ENCODE peak calls at places on chromosomes 11 and 22, in ten cellular contexts. T, R, K, D, U, Z, E, Y, L and H are unnamed samples. For H3K27me3 and H3K9me3, the result is how much of the 10 kb centered on the place peaks cover.

GRCh38 chr11:36088234-36088975 is 144.5 kb downstream of the LDLRAD3 start:
- DNase-seq in T (no peak), R (no peak), K (no peak), D (peak), U (no peak), Z (no peak), E (no peak), Y (no peak), L (no peak), H (no peak)

GRCh38 chr11:111833524-111833923 is 37.9 kb downstream of the ALG9 start:
- DNase-seq in T (no peak), R (no peak), K (no peak), D (peak), U (no peak), Z (no peak), E (no peak), Y (no peak), L (no peak), H (peak)

GRCh38 chr22:25021409-25021808 is 68.9 kb downstream of the KIAA1671 start:
- DNase-seq in T (no peak), R (no peak), K (no peak), D (no peak), U (no peak), Z (no peak), E (no peak), Y (no peak), L (no peak), H (no peak)

GRCh38 chr22:39276461-39277134 is 31.8 kb upstream of the PDGFB start:
- DNase-seq in T (no peak), R (no peak), K (no peak), D (no peak), U (no peak), Z (no peak), E (no peak), Y (no peak), L (no peak), H (no peak)

GRCh38 chr22:33557836-33558235 is 362.4 kb downstream of the LARGE1 start:
- DNase-seq in T (no peak), R (no peak), K (no peak), D (no peak), U (no peak), Z (no peak), E (no peak), Y (no peak), L (no peak), H (no peak)

GRCh38 chr11:68870470-68870869 is 28.8 kb upstream of the CPT1A start:
- DNase-seq in T (no peak), R (no peak), K (no peak), D (peak), U (no peak), Z (no peak), E (no peak), Y (no peak), L (no peak), H (no peak)

GRCh38 chr22:17774206-17774927 is at the start of gene BID:
- DNase-seq in T (peak), R (no peak), K (peak), D (peak), U (no peak), Z (peak), E (peak), Y (peak), L (peak), H (peak)

GRCh38 chr11:97732011-97732632 is 1288.6 kb upstream of the CNTN5 start:
- DNase-seq in T (no peak), R (no peak), K (no peak), D (no peak), U (no peak), Z (no peak), E (no peak), Y (no peak), L (no peak), H (no peak)

GRCh38 chr11:134449713-134450112 is 37.7 kb upstream of the B3GAT1 start:
- DNase-seq in T (no peak), R (peak), K (no peak), D (no peak), U (no peak), Z (no peak), E (no peak), Y (peak), L (no peak), H (peak)

GRCh38 chr11:13290221-13290980 is 12.8 kb downstream of the BMAL1 start:
- DNase-seq in T (no peak), R (no peak), K (no peak), D (no peak), U (no peak), Z (no peak), E (no peak), Y (no peak), L (no peak), H (no peak)

GRCh38 chr11:112756166-112756565 is 205.1 kb upstream of the NCAM1 start:
- DNase-seq in T (no peak), R (no peak), K (peak), D (no peak), U (no peak), Z (no peak), E (no peak), Y (no peak), L (no peak), H (no peak)

GRCh38 chr22:50403701-50404101 is 60.6 kb downstream of the PPP6R2 start:
- DNase-seq in T (peak), R (no peak), K (no peak), D (no peak), U (no peak), Z (no peak), E (peak), Y (no peak), L (peak), H (no peak)

GRCh38 chr22:27714076-27714475 is 87.5 kb downstream of the MN1 start:
- DNase-seq in T (no peak), R (no peak), K (no peak), D (no peak), U (no peak), Z (no peak), E (no peak), Y (no peak), L (no peak), H (no peak)

GRCh38 chr11:64632237-64632636 is 41.2 kb downstream of the SLC22A12 start:
- DNase-seq in T (no peak), R (no peak), K (no peak), D (no peak), U (no peak), Z (no peak), E (no peak), Y (no peak), L (no peak), H (no peak)

GRCh38 chr11:116693206-116694016 is 79.4 kb downstream of the BUD13 start:
- DNase-seq in T (no peak), R (no peak), K (peak), D (no peak), U (no peak), Z (no peak), E (no peak), Y (peak), L (peak), H (no peak)

GRCh38 chr22:33717694-33718396 is 202.4 kb downstream of the LARGE1 start:
- DNase-seq in T (no peak), R (no peak), K (no peak), D (no peak), U (no peak), Z (no peak), E (peak), Y (no peak), L (no peak), H (no peak)

GRCh38 chr22:37222440-37222971 is 10.2 kb upstream of the SSTR3 start:
- DNase-seq in T (no peak), R (no peak), K (no peak), D (no peak), U (no peak), Z (peak), E (no peak), Y (no peak), L (no peak), H (no peak)

GRCh38 chr11:27392715-27393114 is 29.7 kb upstream of the CCDC34 start:
- DNase-seq in T (no peak), R (no peak), K (no peak), D (peak), U (peak), Z (no peak), E (no peak), Y (no peak), L (no peak), H (no peak)

GRCh38 chr22:29879738-29880137 is 3.2 kb upstream of the MTMR3 start:
- DNase-seq in T (no peak), R (peak), K (no peak), D (peak), U (no peak), Z (no peak), E (no peak), Y (no peak), L (no peak), H (no peak)

GRCh38 chr22:17994424-17995108 is 29.8 kb downstream of the MICAL3 start:
- DNase-seq in T (no peak), R (no peak), K (no peak), D (no peak), U (no peak), Z (no peak), E (no peak), Y (no peak), L (no peak), H (no peak)

GRCh38 chr11:47726878-47727514 is 11.8 kb upstream of the AGBL2 start:
- DNase-seq in T (no peak), R (no peak), K (no peak), D (no peak), U (no peak), Z (no peak), E (no peak), Y (no peak), L (no peak), H (no peak)

GRCh38 chr22:20524004-20524481 is 16.6 kb downstream of the MED15 start:
- DNase-seq in T (no peak), R (no peak), K (no peak), D (no peak), U (no peak), Z (peak), E (no peak), Y (no peak), L (no peak), H (no peak)

GRCh38 chr11:68649851-68650555 is 34.3 kb upstream of the GAL start:
- DNase-seq in T (no peak), R (no peak), K (peak), D (no peak), U (no peak), Z (no peak), E (no peak), Y (no peak), L (no peak), H (peak)

GRCh38 chr22:31089101-31090100 is 8.3 kb downstream of the SMTN start:
- DNase-seq in T (peak), R (no peak), K (peak), D (peak), U (no peak), Z (peak), E (peak), Y (peak), L (peak), H (peak)

GRCh38 chr11:36191941-36192340 is 97.3 kb downstream of the COMMD9 start:
- DNase-seq in T (no peak), R (no peak), K (no peak), D (no peak), U (no peak), Z (no peak), E (no peak), Y (no peak), L (no peak), H (no peak)

GRCh38 chr11:128894296-128894681 is 3.1 kb downstream of the KCNJ5 start:
- DNase-seq in T (no peak), R (no peak), K (no peak), D (no peak), U (no peak), Z (no peak), E (no peak), Y (no peak), L (no peak), H (no peak)

GRCh38 chr11:110076388-110076965 is 16.7 kb upstream of the ZC3H12C start:
- DNase-seq in T (no peak), R (no peak), K (no peak), D (peak), U (no peak), Z (no peak), E (no peak), Y (peak), L (no peak), H (no peak)

GRCh38 chr11:9716275-9717039 is 52.6 kb downstream of the SWAP70 start:
- DNase-seq in T (no peak), R (no peak), K (no peak), D (peak), U (no peak), Z (no peak), E (peak), Y (no peak), L (peak), H (no peak)

GRCh38 chr11:35487532-35488078 is 37.8 kb downstream of the PAMR1 start:
- DNase-seq in T (no peak), R (peak), K (no peak), D (peak), U (peak), Z (no peak), E (peak), Y (no peak), L (peak), H (peak)

DNA sequence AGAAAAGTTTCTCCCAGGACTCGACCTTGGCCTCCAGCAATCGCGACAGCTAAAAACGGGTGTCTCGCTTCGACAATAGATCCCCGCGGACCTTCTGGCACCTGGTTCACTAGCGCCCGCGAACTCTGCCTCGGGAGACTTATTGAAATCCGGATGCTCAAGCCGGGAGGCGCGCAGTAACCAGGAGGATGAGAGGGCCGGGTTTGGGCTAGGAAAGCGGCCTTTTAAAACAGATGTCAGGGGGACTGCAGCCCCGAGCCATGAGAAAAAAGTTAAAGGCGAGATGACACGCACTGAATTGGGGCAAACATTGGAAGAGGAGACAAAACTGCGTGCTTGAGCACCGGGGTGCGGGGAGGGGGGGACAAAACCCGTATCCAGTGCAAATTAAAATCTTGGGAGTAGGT is 637 bp upstream of the ZBTB16 start:
- DNase-seq in T (peak), R (no peak), K (no peak), D (peak), U (no peak), Z (no peak), E (no peak), Y (no peak), L (no peak), H (no peak)
- H3K27me3 ChIP-seq in T (under half), R (under half), K (under half), D (under half), U (under half), Z (under half), E (under half), Y (under half), L (under half), H (half or more)

GRCh38 chr11:41799747-41800146 is 340.3 kb upstream of the LRRC4C start:
- DNase-seq in T (no peak), R (no peak), K (no peak), D (no peak), U (no peak), Z (no peak), E (no peak), Y (no peak), L (no peak), H (no peak)
- H3K9me3 ChIP-seq in T (under half), R (under half), K (under half), D (under half), U (under half), Z (under half), E (under half), Y (under half), L (under half), H (under half)

GRCh38 chr22:45001653-45002052 is 8.2 kb downstream of the PHF21B start:
- DNase-seq in T (no peak), R (no peak), K (no peak), D (no peak), U (no peak), Z (no peak), E (no peak), Y (no peak), L (no peak), H (no peak)
- H3K27me3 ChIP-seq in T (under half), R (under half), K (under half), D (under half), U (under half), Z (under half), E (under half), Y (under half), L (under half), H (under half)

GRCh38 chr11:99316761-99317475 is 296.2 kb downstream of the CNTN5 start:
- DNase-seq in T (peak), R (no peak), K (peak), D (peak), U (no peak), Z (no peak), E (peak), Y (no peak), L (peak), H (no peak)

DNA sequence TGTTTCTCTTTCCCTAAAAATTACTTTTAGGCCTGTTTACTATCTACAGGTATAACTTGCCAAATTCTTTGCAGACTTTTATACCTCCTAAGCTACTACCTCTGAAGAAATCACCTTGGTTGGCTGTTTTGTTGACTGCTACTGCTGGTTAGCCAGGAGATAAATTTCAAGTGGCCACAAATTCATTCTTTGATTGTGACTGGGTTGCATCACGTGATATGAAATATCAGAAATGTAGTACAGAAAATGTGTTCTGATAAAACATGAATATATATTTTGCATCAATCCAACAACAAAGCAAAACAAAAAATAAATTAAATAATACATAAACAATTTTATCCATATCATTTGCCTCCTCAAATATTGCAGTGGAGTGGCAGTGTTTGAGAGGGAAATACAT is 291.1 kb downstream of the CNTN5 start:
- DNase-seq in T (no peak), R (no peak), K (no peak), D (no peak), U (no peak), Z (no peak), E (no peak), Y (no peak), L (no peak), H (no peak)
- H3K9me3 ChIP-seq in T (under half), R (under half), K (under half), D (under half), U (under half), Z (under half), E (under half), Y (under half), L (under half), H (under half)

GRCh38 chr22:42326301-42326700 is 55.8 kb upstream of the TCF20 start:
- DNase-seq in T (no peak), R (no peak), K (no peak), D (no peak), U (no peak), Z (no peak), E (no peak), Y (no peak), L (no peak), H (no peak)
- H3K27me3 ChIP-seq in T (under half), R (under half), K (under half), D (under half), U (under half), Z (under half), E (under half), Y (under half), L (under half), H (under half)

GRCh38 chr22:49015993-49016908 is 811.4 kb downstream of the BRD1 start:
- DNase-seq in T (peak), R (no peak), K (no peak), D (no peak), U (no peak), Z (no peak), E (no peak), Y (no peak), L (no peak), H (no peak)

GRCh38 chr22:49016909-49017768 is 810.5 kb downstream of the BRD1 start:
- DNase-seq in T (peak), R (no peak), K (no peak), D (no peak), U (no peak), Z (no peak), E (no peak), Y (peak), L (no peak), H (peak)

GRCh38 chr22:49019737-49020136 is 807.9 kb downstream of the BRD1 start:
- DNase-seq in T (no peak), R (no peak), K (no peak), D (no peak), U (no peak), Z (no peak), E (no peak), Y (peak), L (no peak), H (peak)

GRCh38 chr22:49018601-49019000 is 809.1 kb downstream of the BRD1 start:
- DNase-seq in T (no peak), R (no peak), K (peak), D (no peak), U (no peak), Z (no peak), E (no peak), Y (peak), L (no peak), H (no peak)

GRCh38 chr22:49017769-49018330 is 809.8 kb downstream of the BRD1 start:
- DNase-seq in T (no peak), R (no peak), K (no peak), D (no peak), U (no peak), Z (no peak), E (no peak), Y (no peak), L (no peak), H (no peak)
- H3K9me3 ChIP-seq in T (under half), R (under half), K (under half), D (under half), U (under half), Z (under half), E (under half), Y (under half), L (under half), H (under half)

GRCh38 chr11:31818874-31819331 is 7.8 kb upstream of the PAX6 start:
- DNase-seq in T (no peak), R (no peak), K (peak), D (no peak), U (peak), Z (no peak), E (no peak), Y (peak), L (no peak), H (no peak)
- H3K27me3 ChIP-seq in T (half or more), R (under half), K (half or more), D (half or more), U (half or more), Z (half or more), E (half or more), Y (under half), L (under half), H (half or more)